ENCODE peak calls at places on chromosomes 5 and 9, in five cellular contexts. R, O, X, M and K are unnamed samples.

GRCh38 chr5:173331287-173331686 is 3.1 kb upstream of the STC2 start:
- DNase-seq in R (no peak), O (no peak), X (no peak), M (no peak), K (no peak)

GRCh38 chr9:131672451-131672850 is 67.4 kb downstream of the RAPGEF1 start:
- DNase-seq in R (no peak), O (no peak), X (no peak), M (no peak), K (no peak)

GRCh38 chr9:708182-708555 is 133.3 kb upstream of the DMRT1 start:
- DNase-seq in R (peak; percentile 40), O (no peak), X (peak; percentile 10), M (no peak), K (no peak)

GRCh38 chr9:107043886-107044285 is 180.9 kb downstream of the ZNF462 start:
- DNase-seq in R (no peak), O (no peak), X (no peak), M (no peak), K (no peak)

GRCh38 chr5:146390469-146390868 is 51.8 kb downstream of the POU4F3 start:
- DNase-seq in R (no peak), O (no peak), X (no peak), M (no peak), K (no peak)

GRCh38 chr5:168931638-168932345 is 352.6 kb upstream of the PANK3 start:
- DNase-seq in R (peak; percentile 60), O (no peak), X (peak; percentile 91), M (no peak), K (peak; percentile 71)

GRCh38 chr5:54663876-54664275 is 146.3 kb downstream of the SNX18 start:
- DNase-seq in R (peak; percentile 97), O (peak; percentile 48), X (peak; percentile 93), M (no peak), K (peak; percentile 91)

GRCh38 chr9:38682713-38683112 is 37.2 kb downstream of the FAM240B start:
- DNase-seq in R (peak; percentile 74), O (no peak), X (peak; percentile 96), M (no peak), K (peak; percentile 2)

GRCh38 chr9:111000202-111000601 is 38.1 kb downstream of the LPAR1 start:
- DNase-seq in R (no peak), O (no peak), X (no peak), M (no peak), K (no peak)

GRCh38 chr5:55402199-55402598 is 94.4 kb downstream of the MTREX start:
- DNase-seq in R (no peak), O (no peak), X (no peak), M (no peak), K (no peak)

GRCh38 chr9:127720031-127720864 is 4.4 kb downstream of the TTC16 start:
- DNase-seq in R (no peak), O (no peak), X (no peak), M (no peak), K (no peak)

GRCh38 chr5:16431482-16431881 is 34.1 kb downstream of the ZNF622 start:
- DNase-seq in R (no peak), O (no peak), X (no peak), M (peak; percentile 50), K (no peak)

GRCh38 chr9:122053546-122053945 is 39.6 kb downstream of the TTLL11 start:
- DNase-seq in R (no peak), O (no peak), X (no peak), M (no peak), K (no peak)

GRCh38 chr9:76703270-76703669 is 61.0 kb upstream of the PCA3 start:
- DNase-seq in R (no peak), O (no peak), X (no peak), M (no peak), K (no peak)

GRCh38 chr5:173757817-173758216 is 130.3 kb upstream of the CPEB4 start:
- DNase-seq in R (no peak), O (no peak), X (no peak), M (no peak), K (no peak)

GRCh38 chr9:100600511-100601079 is 22.7 kb downstream of the CAVIN4 start:
- DNase-seq in R (no peak), O (no peak), X (no peak), M (no peak), K (no peak)

GRCh38 chr5:157290156-157290980 is 24.4 kb downstream of the CYFIP2 start:
- DNase-seq in R (peak; percentile 73), O (no peak), X (peak; percentile 49), M (no peak), K (peak; percentile 18)

GRCh38 chr9:124254261-124254682 is 3.5 kb upstream of the NEK6 start:
- DNase-seq in R (no peak), O (no peak), X (no peak), M (no peak), K (no peak)

GRCh38 chr5:19880430-19880829 is 107.6 kb downstream of the CDH18 start:
- DNase-seq in R (no peak), O (no peak), X (no peak), M (no peak), K (no peak)

GRCh38 chr9:23826120-23826629 is at the start of gene ELAVL2:
- DNase-seq in R (peak; percentile 85), O (peak; percentile 94), X (peak; percentile 83), M (peak; percentile 86), K (peak; percentile 85)

GRCh38 chr5:143168877-143169810 is 234.3 kb downstream of the NR3C1 start:
- DNase-seq in R (no peak), O (no peak), X (no peak), M (no peak), K (no peak)

GRCh38 chr5:40389591-40389990 is 290.1 kb upstream of the PTGER4 start:
- DNase-seq in R (no peak), O (no peak), X (peak; percentile 53), M (no peak), K (no peak)

GRCh38 chr5:81639556-81639955 is 111.3 kb downstream of the SSBP2 start:
- DNase-seq in R (peak; percentile 11), O (no peak), X (no peak), M (no peak), K (no peak)

GRCh38 chr5:172828911-172829431 is 5.1 kb upstream of the ERGIC1 start:
- DNase-seq in R (no peak), O (no peak), X (peak; percentile 74), M (no peak), K (no peak)

GRCh38 chr9:36625006-36625600 is 52.4 kb downstream of the MELK start:
- DNase-seq in R (peak; percentile 89), O (peak; percentile 89), X (peak; percentile 71), M (no peak), K (peak; percentile 16)

GRCh38 chr5:94698189-94698588 is 79.7 kb downstream of the SLF1 start:
- DNase-seq in R (no peak), O (no peak), X (no peak), M (no peak), K (no peak)

GRCh38 chr9:111839387-111839786 is 44.6 kb upstream of the SHOC1 start:
- DNase-seq in R (peak; percentile 79), O (no peak), X (peak; percentile 77), M (no peak), K (no peak)

GRCh38 chr5:76688836-76689235 is 27.1 kb upstream of the F2R start:
- DNase-seq in R (peak; percentile 84), O (no peak), X (peak; percentile 59), M (no peak), K (no peak)

GRCh38 chr5:131416729-131417128 is 152.9 kb downstream of the CDC42SE2 start:
- DNase-seq in R (no peak), O (no peak), X (no peak), M (no peak), K (no peak)

GRCh38 chr9:37445832-37446231 is 19.4 kb downstream of the ZBTB5 start:
- DNase-seq in R (no peak), O (no peak), X (no peak), M (no peak), K (no peak)

GRCh38 chr9:134662143-134662876 is 20.7 kb downstream of the COL5A1 start:
- DNase-seq in R (peak; percentile 98), O (peak; percentile 54), X (peak; percentile 86), M (no peak), K (peak; percentile 84)

GRCh38 chr5:179679014-179679674 is 1.7 kb downstream of the CBY3 start:
- DNase-seq in R (peak; percentile 68), O (peak; percentile 83), X (peak; percentile 51), M (no peak), K (no peak)

GRCh38 chr5:168647083-168647482 is 67.9 kb upstream of the PANK3 start:
- DNase-seq in R (peak; percentile 46), O (no peak), X (peak; percentile 61), M (no peak), K (peak; percentile 43)

GRCh38 chr5:91235194-91235793 is 147.8 kb downstream of the ARRDC3 start:
- DNase-seq in R (peak; percentile 42), O (peak; percentile 11), X (no peak), M (no peak), K (no peak)

GRCh38 chr9:126939821-126940221 is 25.2 kb downstream of the RALGPS1 start:
- DNase-seq in R (no peak), O (no peak), X (no peak), M (no peak), K (no peak)

GRCh38 chr9:75847085-75847484 is 43.4 kb upstream of the PCSK5 start:
- DNase-seq in R (no peak), O (no peak), X (no peak), M (no peak), K (no peak)

GRCh38 chr5:57332350-57332749 is 150.3 kb downstream of the ACTBL2 start:
- DNase-seq in R (peak; percentile 57), O (no peak), X (no peak), M (no peak), K (no peak)